ENCODE peak calls at places on chromosomes 2 and 18, in five cellular contexts. N, P, Z, O and B are unnamed samples. For H3K4me1, the result is how much of the 10 kb centered on the place peaks cover.

GRCh38 chr18:61896767-61897166 is 4.0 kb upstream of the RNF152 start:
- DNase-seq in N (peak), P (no peak), Z (no peak), O (no peak), B (no peak)

GRCh38 chr2:120912101-120912985 is 176.7 kb downstream of the GLI2 start:
- DNase-seq in N (peak), P (peak), Z (no peak), O (no peak), B (no peak)

GRCh38 chr2:239181601-239182471 is 219.0 kb downstream of the HDAC4 start:
- DNase-seq in N (no peak), P (no peak), Z (peak), O (peak), B (no peak)

GRCh38 chr2:18814387-18814786 is 225.0 kb upstream of the NT5C1B start:
- DNase-seq in N (no peak), P (no peak), Z (no peak), O (no peak), B (no peak)

GRCh38 chr18:74399225-74399887 is 57.8 kb downstream of the DIPK1C start:
- DNase-seq in N (no peak), P (no peak), Z (no peak), O (no peak), B (no peak)

GRCh38 chr2:24577481-24577880 is 86.4 kb downstream of the NCOA1 start:
- DNase-seq in N (no peak), P (no peak), Z (no peak), O (no peak), B (no peak)

GRCh38 chr18:63831080-63831788 is 56.0 kb downstream of the SERPINB7 start:
- DNase-seq in N (no peak), P (no peak), Z (no peak), O (no peak), B (no peak)

GRCh38 chr2:235432741-235433520 is 60.9 kb upstream of the AGAP1 start:
- DNase-seq in N (no peak), P (no peak), Z (no peak), O (no peak), B (no peak)

GRCh38 chr2:79882548-79882947 is 369.7 kb downstream of the CTNNA2 start:
- DNase-seq in N (no peak), P (no peak), Z (no peak), O (no peak), B (no peak)

GRCh38 chr18:6219116-6219717 is 195.5 kb downstream of the L3MBTL4 start:
- DNase-seq in N (peak), P (no peak), Z (peak), O (peak), B (no peak)

GRCh38 chr2:219396863-219397457 is 9.2 kb upstream of the DNPEP start:
- DNase-seq in N (no peak), P (no peak), Z (no peak), O (no peak), B (no peak)

GRCh38 chr2:11140492-11140891 is 14.8 kb upstream of the SLC66A3 start:
- DNase-seq in N (no peak), P (no peak), Z (no peak), O (no peak), B (no peak)

GRCh38 chr2:186853871-186854435 is 5.0 kb upstream of the ZSWIM2 start:
- DNase-seq in N (no peak), P (no peak), Z (no peak), O (no peak), B (no peak)

GRCh38 chr2:215486973-215487372 is 51.1 kb upstream of the FN1 start:
- DNase-seq in N (no peak), P (no peak), Z (no peak), O (no peak), B (no peak)

GRCh38 chr2:109105113-109105512 is 23.9 kb upstream of the SH3RF3 start:
- DNase-seq in N (no peak), P (no peak), Z (no peak), O (peak), B (no peak)

DNA sequence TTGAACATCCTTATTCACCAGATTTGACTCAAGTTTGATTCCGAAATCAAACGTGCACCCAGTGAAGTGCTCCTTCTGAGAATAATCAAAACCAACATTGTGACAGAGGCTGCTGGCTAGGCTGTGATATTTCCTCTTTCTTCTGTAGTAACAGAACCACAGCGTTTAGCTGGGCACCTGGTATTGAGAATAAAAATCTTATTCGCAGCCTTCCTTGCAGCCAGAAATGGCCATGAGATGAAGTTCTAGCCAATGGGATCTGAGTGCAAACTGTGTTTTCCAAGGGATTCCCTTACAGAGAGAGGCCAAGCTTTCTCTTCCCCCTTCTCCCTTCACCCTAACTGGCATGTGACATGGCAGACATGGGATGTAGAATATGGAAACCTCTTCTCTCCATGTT is 51.7 kb downstream of the TMEM163 start:
- DNase-seq in N (no peak), P (no peak), Z (no peak), O (no peak), B (no peak)
- H3K4me1 ChIP-seq in N (under half), P (under half), Z (under half), O (under half), B (half or more)

DNA sequence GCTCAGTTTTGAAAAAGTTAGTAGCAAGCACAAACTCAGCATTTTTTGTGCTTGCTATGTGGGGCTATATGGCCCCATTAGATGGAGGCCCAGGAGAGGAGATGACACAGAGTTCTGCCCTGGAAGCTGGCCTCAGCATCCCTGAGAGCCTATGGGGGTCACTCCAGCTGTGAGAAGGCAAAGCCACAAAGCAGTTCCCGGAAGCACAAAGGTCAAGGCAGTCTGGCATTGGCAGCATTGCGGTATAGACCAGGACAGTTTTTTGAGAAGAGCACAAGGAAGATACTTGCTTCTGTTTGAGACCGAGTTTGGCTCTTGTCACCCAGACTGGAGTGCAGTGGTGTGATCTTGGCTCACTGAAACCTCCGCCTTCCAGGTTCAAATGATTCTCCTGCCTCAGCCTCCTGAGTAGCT is 7.5 kb upstream of the ITPRIPL1 start:
- DNase-seq in N (no peak), P (no peak), Z (no peak), O (no peak), B (no peak)
- H3K4me1 ChIP-seq in N (under half), P (under half), Z (under half), O (under half), B (under half)

GRCh38 chr2:9217838-9218770 is 11.5 kb downstream of the ASAP2 start:
- DNase-seq in N (no peak), P (peak), Z (peak), O (no peak), B (no peak)
- H3K4me1 ChIP-seq in N (half or more), P (under half), Z (under half), O (under half), B (under half)

GRCh38 chr2:55000335-55000734 is 49.9 kb downstream of the RTN4 start:
- DNase-seq in N (no peak), P (no peak), Z (no peak), O (no peak), B (no peak)
- H3K4me1 ChIP-seq in N (under half), P (under half), Z (under half), O (under half), B (under half)

DNA sequence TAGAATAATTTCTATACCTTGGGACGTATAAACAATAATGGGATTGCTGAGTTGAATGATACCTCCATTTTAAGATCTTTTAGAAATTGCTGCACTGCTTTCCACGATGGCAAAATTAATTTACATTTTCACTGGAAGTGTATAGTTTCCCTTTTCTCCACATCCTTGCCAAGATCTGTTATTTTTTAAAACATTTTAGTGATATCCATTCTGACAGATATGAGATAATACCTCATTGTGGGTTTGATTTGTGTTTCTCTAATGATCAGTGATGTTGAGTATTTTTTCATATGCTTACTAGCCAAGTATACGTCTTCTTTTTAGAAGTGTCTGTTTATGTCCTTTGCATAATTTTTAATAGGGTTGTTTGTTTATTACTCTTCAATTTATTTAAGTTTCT is 908.5 kb upstream of the CNTNAP5 start:
- DNase-seq in N (no peak), P (no peak), Z (no peak), O (no peak), B (no peak)
- H3K4me1 ChIP-seq in N (under half), P (under half), Z (under half), O (under half), B (under half)

DNA sequence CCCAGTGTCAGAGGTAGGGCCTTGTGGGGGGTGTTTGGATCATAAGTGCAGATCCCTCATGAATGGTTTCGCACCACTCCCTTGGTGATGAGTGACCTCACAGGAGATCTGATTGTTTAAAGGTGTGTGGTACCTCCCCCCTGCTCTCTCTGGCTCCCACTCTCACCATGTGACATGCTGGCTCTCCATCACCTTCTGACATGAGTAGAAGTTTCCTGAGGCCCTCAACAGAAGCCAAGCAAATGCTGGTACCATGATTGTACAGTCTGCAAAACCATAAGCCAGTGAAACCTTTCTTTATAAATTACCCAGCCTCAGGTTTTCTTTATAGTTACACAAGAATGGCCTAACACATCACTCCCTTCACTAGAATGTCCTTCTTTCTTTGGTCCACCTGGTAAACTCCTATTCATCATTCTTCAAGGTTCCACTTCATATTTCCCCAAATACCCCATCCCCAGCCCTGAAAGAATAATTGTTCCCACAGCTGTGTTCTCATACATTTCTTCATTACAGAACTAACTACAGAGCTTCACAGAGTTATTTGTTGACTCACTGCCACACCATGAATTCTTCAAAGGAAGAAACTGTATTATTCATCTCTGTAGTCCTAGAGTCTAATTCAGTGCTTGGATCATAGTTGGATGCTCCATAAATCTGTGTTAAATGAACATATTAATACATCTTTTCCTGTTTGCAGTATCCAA is 81.2 kb upstream of the STK17B start:
- DNase-seq in N (no peak), P (no peak), Z (no peak), O (no peak), B (no peak)
- H3K4me1 ChIP-seq in N (under half), P (under half), Z (under half), O (half or more), B (under half)